ENCODE peak calls at places on chromosomes 12 and 14, in eight cellular contexts. F is adrenal gland, T is H1, J is breast epithelium, P is IMR-90, U is stomach, H is suprapubic skin, M is Peyer's patch. E is an unnamed sample.

GRCh38 chr12:15037091-15037723 is 64.4 kb downstream of the PDE6H start:
- DNase-seq in T (no peak), H (no peak), P (no peak), J (no peak), U (no peak), M (no peak), F (peak; percentile 26), E (peak; percentile 20)

GRCh38 chr12:26188132-26188531 is 7.2 kb upstream of the SSPN start:
- DNase-seq in T (no peak), H (no peak), P (peak; percentile 87), J (no peak), M (no peak), U (no peak), F (no peak), E (no peak)

GRCh38 chr12:988616-989015 is 2.4 kb upstream of the ERC1 start:
- DNase-seq in F (no peak), P (peak; percentile 18), T (no peak), U (no peak), H (no peak), J (no peak), M (no peak), E (no peak)

GRCh38 chr12:9073077-9073476 is 42.6 kb downstream of the A2M start:
- DNase-seq in T (no peak), P (no peak), F (peak; percentile 43), M (no peak), U (no peak), J (no peak), H (no peak), E (no peak)

GRCh38 chr12:107884769-107885694 is 110.5 kb downstream of the ASCL4 start:
- DNase-seq in U (peak; percentile 67), M (peak; percentile 78), P (peak; percentile 49), J (no peak), T (peak; percentile 63), F (peak; percentile 49), H (no peak), E (peak; percentile 60)

GRCh38 chr12:124236651-124237050 is 58.2 kb upstream of the RFLNA start:
- DNase-seq in P (peak; percentile 63), F (no peak), H (no peak), M (no peak), T (no peak), U (no peak), J (no peak), E (no peak)

GRCh38 chr12:54215990-54216579 is 27.3 kb upstream of the SMUG1 start:
- DNase-seq in J (no peak), P (no peak), H (no peak), M (peak; percentile 58), T (peak; percentile 58), F (no peak), U (no peak), E (no peak)

GRCh38 chr12:7645395-7646177 is 20.1 kb downstream of the APOBEC1 start:
- DNase-seq in F (no peak), H (no peak), T (no peak), J (no peak), P (peak; percentile 31), M (peak; percentile 64), U (no peak), E (no peak)

GRCh38 chr12:69639400-69640016 is 28.8 kb upstream of the LRRC10 start:
- DNase-seq in F (peak; percentile 57), U (peak; percentile 67), M (peak; percentile 80), H (no peak), J (peak; percentile 22), P (peak; percentile 67), T (peak; percentile 77), E (peak; percentile 51)

GRCh38 chr12:111440152-111440551 is 34.4 kb downstream of the SH2B3 start:
- DNase-seq in M (peak; percentile 45), T (no peak), H (peak; percentile 55), J (no peak), U (no peak), P (no peak), F (no peak), E (no peak)

GRCh38 chr12:112096070-112096469 is 12.5 kb downstream of the NAA25 start:
- DNase-seq in J (no peak), U (no peak), M (no peak), T (no peak), F (no peak), H (no peak), P (no peak), E (no peak)

GRCh38 chr14:98909251-98909944 is 362.6 kb downstream of the BCL11B start:
- DNase-seq in F (peak; percentile 10), T (no peak), J (no peak), H (no peak), P (no peak), U (no peak), M (peak; percentile 74), E (no peak)

GRCh38 chr14:61456720-61457119 is 135.3 kb downstream of the PRKCH start:
- DNase-seq in P (peak; percentile 73), J (peak; percentile 64), H (peak; percentile 85), M (peak; percentile 96), F (peak; percentile 90), T (peak; percentile 85), U (peak; percentile 88), E (peak; percentile 84)

GRCh38 chr12:12715459-12716150 is 1.6 kb upstream of the CDKN1B start:
- DNase-seq in M (peak; percentile 84), P (no peak), J (no peak), H (no peak), U (no peak), T (no peak), F (no peak), E (no peak)

GRCh38 chr12:70180140-70180539 is 63.1 kb upstream of the CNOT2 start:
- DNase-seq in J (no peak), P (no peak), M (peak; percentile 51), H (no peak), T (no peak), F (no peak), U (no peak), E (no peak)

GRCh38 chr12:3117628-3118027 is 40.4 kb downstream of the TSPAN9 start:
- DNase-seq in P (peak; percentile 93), J (no peak), F (no peak), U (no peak), H (no peak), M (no peak), T (no peak), E (no peak)

GRCh38 chr12:56206373-56207166 is 15.2 kb downstream of the RNF41 start:
- DNase-seq in P (peak; percentile 54), T (peak; percentile 84), F (peak; percentile 58), H (no peak), M (peak; percentile 80), U (peak; percentile 58), J (no peak), E (peak; percentile 62)

GRCh38 chr14:90820958-90821357 is 4.7 kb upstream of the TTC7B start:
- DNase-seq in U (peak; percentile 43), T (no peak), P (peak; percentile 55), F (no peak), H (no peak), J (no peak), M (peak; percentile 62), E (peak; percentile 84)

GRCh38 chr12:20376984-20377383 is 8.6 kb downstream of the PDE3A start:
- DNase-seq in M (no peak), F (no peak), P (peak; percentile 30), H (no peak), U (no peak), J (no peak), T (no peak), E (no peak)

GRCh38 chr12:20372326-20373097 is 4.2 kb downstream of the PDE3A start:
- DNase-seq in M (no peak), U (no peak), F (no peak), T (no peak), J (no peak), H (no peak), P (no peak), E (no peak)

GRCh38 chr12:20382117-20382516 is 13.8 kb downstream of the PDE3A start:
- DNase-seq in U (no peak), T (no peak), J (no peak), P (no peak), M (no peak), F (no peak), H (no peak), E (no peak)

GRCh38 chr12:20374775-20375174 is 6.4 kb downstream of the PDE3A start:
- DNase-seq in H (no peak), F (no peak), T (no peak), P (no peak), U (no peak), J (no peak), M (no peak), E (no peak)

DNA sequence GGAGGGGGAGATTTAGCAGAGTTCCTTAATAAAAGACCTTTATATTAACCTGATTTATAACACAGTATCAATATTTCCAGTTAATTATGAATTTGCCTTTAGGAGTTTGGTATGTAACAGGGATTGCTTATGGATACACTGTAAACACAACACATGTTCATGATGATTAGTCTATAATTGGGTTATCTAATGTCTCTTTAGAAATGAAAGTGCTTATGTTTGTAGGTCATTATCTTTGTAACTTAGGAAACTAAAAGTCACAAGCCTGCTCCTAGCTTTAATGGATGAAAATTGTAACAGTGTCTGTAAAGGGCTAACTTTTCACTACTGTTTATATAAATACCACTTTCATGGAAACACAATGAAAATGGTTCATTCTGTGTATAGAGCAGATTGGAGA is 9.4 kb downstream of the PDE3A start:
- DNase-seq in F (no peak), J (no peak), H (no peak), U (no peak), T (no peak), P (no peak), M (no peak), E (no peak)
- TF ChIP-seq POLR2A in F (no peak), J (no peak), H (no peak), U (no peak), T (no peak), P (no peak), M (no peak), E (no peak)

GRCh38 chr12:65825323-65825572 is 965 bp downstream of the HMGA2 start:
- DNase-seq in P (no peak), H (no peak), M (no peak), U (no peak), T (no peak), F (no peak), J (no peak), E (no peak)
- H3K4me3 ChIP-seq in P (peak overlapping the region; percentile 93), H (peak overlapping the region; percentile 67), M (peak overlapping the region; percentile 34), U (peak overlapping the region; percentile 87), T (peak overlapping the region; percentile 83), F (no peak overlapping the region), J (peak overlapping the region; percentile 58), E (peak overlapping the region; percentile 12)

DNA sequence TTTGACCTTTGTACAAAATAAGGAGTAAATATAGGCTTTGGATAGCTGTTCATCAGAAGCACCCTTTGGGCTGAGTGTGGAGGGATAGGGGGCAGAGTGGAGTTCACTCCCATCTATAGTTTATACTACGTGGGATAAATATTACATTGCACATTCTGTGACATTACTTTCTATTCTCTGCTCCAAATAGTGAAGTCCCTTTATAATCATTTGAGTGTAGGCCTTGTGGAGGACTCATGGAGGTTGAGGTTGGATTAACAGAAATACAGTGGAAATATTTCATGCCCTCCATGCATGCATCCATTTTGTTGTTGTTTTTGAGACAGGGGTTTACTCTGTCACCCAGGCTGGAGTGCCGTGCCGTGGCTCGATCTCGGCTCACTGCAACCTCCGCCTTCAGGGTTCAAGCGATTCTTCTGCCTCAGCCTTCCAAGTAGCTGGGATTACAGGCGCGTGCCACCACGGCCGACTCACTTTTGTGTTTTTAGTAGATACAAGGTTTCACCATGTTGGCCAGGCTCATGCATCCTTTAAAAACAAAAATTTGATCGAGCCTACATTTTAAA is 1.4 kb downstream of the CHPT1 start:
- DNase-seq in F (peak; percentile 21), P (peak; percentile 12), H (no peak), J (no peak), U (no peak), T (no peak), M (peak; percentile 66), E (no peak)
- H3K4me1 ChIP-seq in F (peaks cover 62% of the 10 kb centered on the region), P (peaks cover 7% of the 10 kb centered on the region), H (peaks cover 55% of the 10 kb centered on the region), J (no peaks in the 10 kb centered on the region), U (peaks cover 35% of the 10 kb centered on the region), T (peaks cover 6% of the 10 kb centered on the region), M (peaks cover 48% of the 10 kb centered on the region), E (peaks cover 63% of the 10 kb centered on the region)

GRCh38 chr14:69615471-69616407 is 4.3 kb downstream of the SUSD6 start:
- DNase-seq in J (peak; percentile 71), U (peak; percentile 49), M (peak; percentile 86), T (no peak), F (peak; percentile 77), P (peak; percentile 84), H (no peak), E (no peak)
- TF ChIP-seq POLR2A in J (no peak), U (no peak), M (no peak), T (no peak), F (no peak), P (no peak), H (no peak), E (no peak)

E was measured in upper lobe of left lung.